ENCODE peak calls at places on chromosomes 6 and 20, in eight cellular contexts. Q is CD8-positive, alpha-beta memory T cell; J is gastrocnemius medialis; A is epithelial cell of esophagus; M is fibroblast of pulmonary artery; L is mucosa of descending colon; N is CD4-positive, CD25-positive, alpha-beta regulatory T cell; O is HL-60. E is an unnamed sample.
A peak's percentile ranks its signal among the peaks of the same experiment; 100 is the strongest.

GRCh38 chr6:141488466-141488865 is 644.3 kb upstream of the GJE1 start:
- DNase-seq in Q (no peak), J (no peak), A (peak; percentile 16), M (peak; percentile 39), L (no peak), N (no peak), O (peak; percentile 14), E (peak; percentile 59)

GRCh38 chr6:40825085-40825484 is 213.9 kb downstream of the UNC5CL start:
- DNase-seq in Q (no peak), J (no peak), A (no peak), M (no peak), L (no peak), N (no peak), O (no peak), E (no peak)

GRCh38 chr6:136362421-136363090 is 72.9 kb upstream of the BCLAF1 start:
- DNase-seq in Q (no peak), J (no peak), A (no peak), M (no peak), L (no peak), N (no peak), O (no peak), E (no peak)

GRCh38 chr6:90263653-90264052 is 33.0 kb downstream of the BACH2 start:
- DNase-seq in Q (no peak), J (no peak), A (no peak), M (no peak), L (no peak), N (peak; percentile 37), O (no peak), E (peak; percentile 67)

GRCh38 chr6:89145461-89145961 is 344 bp upstream of the PM20D2 start:
- DNase-seq in Q (no peak), J (no peak), A (peak; percentile 45), M (peak; percentile 22), L (peak; percentile 47), N (peak; percentile 68), O (peak; percentile 62), E (peak; percentile 41)

GRCh38 chr20:57698191-57698866 is 11.5 kb downstream of the PMEPA1 start:
- DNase-seq in Q (no peak), J (no peak), A (peak; percentile 99), M (peak; percentile 95), L (peak; percentile 66), N (peak; percentile 68), O (no peak), E (peak; percentile 97)

GRCh38 chr6:139308936-139309603 is 17.3 kb upstream of the TXLNB start:
- DNase-seq in Q (no peak), J (no peak), A (peak; percentile 27), M (peak; percentile 85), L (peak; percentile 40), N (no peak), O (no peak), E (peak; percentile 72)

GRCh38 chr20:4065405-4065841 is 50.1 kb upstream of the RNF24 start:
- DNase-seq in Q (no peak), J (no peak), A (no peak), M (peak; percentile 96), L (no peak), N (no peak), O (peak; percentile 85), E (peak; percentile 100)

GRCh38 chr6:33960345-33961313 is 156.8 kb upstream of the MLN start:
- DNase-seq in Q (no peak), J (no peak), A (peak; percentile 72), M (no peak), L (no peak), N (no peak), O (no peak), E (no peak)

GRCh38 chr20:34543457-34544056 is 15.0 kb upstream of the MAP1LC3A start:
- DNase-seq in Q (no peak), J (no peak), A (no peak), M (no peak), L (peak; percentile 40), N (no peak), O (no peak), E (no peak)

GRCh38 chr6:170177383-170178265 is 113.3 kb downstream of the DLL1 start:
- DNase-seq in Q (no peak), J (no peak), A (no peak), M (no peak), L (no peak), N (no peak), O (no peak), E (no peak)

GRCh38 chr6:39296745-39297640 is 17.2 kb downstream of the KCNK17 start:
- DNase-seq in Q (no peak), J (peak; percentile 53), A (no peak), M (peak; percentile 9), L (no peak), N (no peak), O (no peak), E (peak; percentile 47)

GRCh38 chr20:48621256-48622078 is 206.3 kb downstream of the PREX1 start:
- DNase-seq in Q (no peak), J (no peak), A (peak; percentile 69), M (no peak), L (peak; percentile 38), N (peak; percentile 26), O (no peak), E (no peak)

GRCh38 chr6:13089296-13089994 is 238.9 kb downstream of the TBC1D7 start:
- DNase-seq in Q (no peak), J (no peak), A (no peak), M (peak; percentile 65), L (no peak), N (no peak), O (no peak), E (peak; percentile 68)

GRCh38 chr6:139474145-139475108 is 100.0 kb upstream of the CITED2 start:
- DNase-seq in Q (no peak), J (peak; percentile 16), A (peak; percentile 8), M (peak; percentile 56), L (peak; percentile 38), N (no peak), O (peak; percentile 64), E (peak; percentile 43)

GRCh38 chr6:17045581-17046322 is 56.1 kb upstream of the STMND1 start:
- DNase-seq in Q (no peak), J (no peak), A (no peak), M (peak; percentile 48), L (peak; percentile 6), N (no peak), O (no peak), E (peak; percentile 52)

GRCh38 chr6:81769834-81770233 is 17.4 kb upstream of the TENT5A start:
- DNase-seq in Q (no peak), J (no peak), A (peak; percentile 88), M (no peak), L (no peak), N (no peak), O (no peak), E (peak; percentile 72)

GRCh38 chr6:439681-440167 is 48.2 kb downstream of the IRF4 start:
- DNase-seq in Q (no peak), J (no peak), A (no peak), M (no peak), L (no peak), N (no peak), O (no peak), E (peak; percentile 75)

GRCh38 chr6:37204014-37204751 is 34.2 kb downstream of the PIM1 start:
- DNase-seq in Q (no peak), J (peak; percentile 52), A (peak; percentile 54), M (peak; percentile 60), L (peak; percentile 84), N (no peak), O (no peak), E (peak; percentile 62)

GRCh38 chr6:5851261-5851757 is 155.4 kb downstream of the NRN1 start:
- DNase-seq in Q (peak; percentile 76), J (no peak), A (peak; percentile 43), M (peak; percentile 26), L (peak; percentile 78), N (peak; percentile 72), O (no peak), E (peak; percentile 54)

DNA sequence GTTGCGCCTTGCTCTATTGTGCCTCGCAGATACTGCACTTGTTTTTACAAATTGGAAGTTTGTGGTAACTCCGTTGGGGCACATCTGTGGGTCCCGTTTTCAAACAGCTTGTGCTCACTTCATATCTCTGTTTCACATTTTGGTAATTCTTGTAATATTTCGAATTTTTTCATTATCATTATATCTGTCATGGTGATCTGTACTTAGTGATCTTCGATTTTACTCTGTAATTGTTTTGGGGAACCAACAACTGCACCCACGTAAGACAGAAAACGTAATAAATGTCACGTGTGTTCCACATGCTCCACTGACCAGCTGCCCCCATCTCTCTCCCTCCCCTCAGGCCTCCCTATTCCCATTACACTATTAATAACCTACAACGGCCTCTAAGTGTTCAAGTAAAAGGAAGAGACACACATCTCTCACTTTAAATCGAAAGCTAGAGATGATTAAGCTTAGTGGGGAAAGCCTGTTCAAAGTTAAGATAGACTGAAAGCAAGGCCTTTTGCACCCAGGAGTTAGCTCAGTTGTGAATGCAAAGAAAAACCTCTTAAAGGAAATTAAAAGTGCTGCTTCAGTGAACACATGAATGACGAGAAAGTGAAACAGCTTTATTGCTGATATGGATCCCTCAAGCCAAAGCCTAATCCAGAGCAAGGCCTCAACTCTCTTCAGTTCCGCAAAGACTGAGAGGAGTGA is 26.9 kb downstream of the TTLL2 start:
- DNase-seq in Q (no peak), J (no peak), A (no peak), M (no peak), L (no peak), N (peak; percentile 6), O (no peak), E (no peak)
- H3K4me3 ChIP-seq in Q (peak overlapping the region; percentile 59), J (peak overlapping the region; percentile 52), A (no peak overlapping the region), M (no peak overlapping the region), L (no peak overlapping the region), N (peak overlapping the region; percentile 51), O (no peak overlapping the region), E (no peak overlapping the region)

DNA sequence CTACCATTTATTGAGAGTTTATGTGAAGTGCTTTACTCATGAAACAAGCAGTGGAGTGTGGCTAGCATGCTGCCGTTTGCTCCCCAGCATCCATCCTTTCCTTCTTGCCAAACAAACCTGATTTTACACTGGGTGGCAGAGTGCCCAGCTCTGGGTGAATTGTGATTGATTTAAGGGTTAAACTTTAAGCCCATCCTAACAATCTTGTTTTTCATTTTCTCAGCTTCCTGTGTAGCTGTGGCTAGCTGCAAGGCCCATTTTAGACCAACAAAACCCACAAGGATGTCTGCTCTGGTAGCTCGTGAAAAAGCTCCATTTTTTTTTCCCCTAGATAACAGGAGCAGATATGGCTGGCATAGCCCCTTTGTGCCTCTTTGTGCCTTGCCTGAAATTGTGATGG is 77.7 kb upstream of the KCNG1 start:
- DNase-seq in Q (no peak), J (no peak), A (no peak), M (no peak), L (peak; percentile 80), N (no peak), O (no peak), E (no peak)
- H3K4me3 ChIP-seq in Q (no peak overlapping the region), J (no peak overlapping the region), A (no peak overlapping the region), M (no peak overlapping the region), L (no peak overlapping the region), N (no peak overlapping the region), O (no peak overlapping the region), E (no peak overlapping the region)

DNA sequence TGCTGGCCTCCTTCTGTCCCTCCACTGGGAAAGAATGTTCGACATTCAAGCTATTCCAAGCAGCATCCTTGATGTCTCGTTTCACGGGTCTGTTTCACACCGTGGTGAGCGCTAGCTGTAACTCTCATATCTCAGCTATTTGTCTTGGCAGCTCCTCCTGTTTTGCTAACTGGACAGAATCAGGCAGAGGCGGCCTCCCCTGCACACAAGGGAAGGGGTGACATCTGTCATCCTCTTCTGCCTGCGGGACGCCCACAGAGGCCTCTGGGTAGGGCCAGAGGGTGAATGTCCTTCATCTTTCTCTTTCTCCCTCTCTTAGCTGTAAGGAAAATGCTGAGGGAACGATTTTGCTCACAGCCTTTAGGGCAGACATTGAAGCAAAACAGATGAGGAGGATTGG is 232.8 kb upstream of the GMDS start:
- DNase-seq in Q (no peak), J (no peak), A (peak; percentile 22), M (peak; percentile 49), L (no peak), N (no peak), O (no peak), E (peak; percentile 12)
- H3K4me3 ChIP-seq in Q (no peak overlapping the region), J (no peak overlapping the region), A (no peak overlapping the region), M (no peak overlapping the region), L (no peak overlapping the region), N (no peak overlapping the region), O (no peak overlapping the region), E (no peak overlapping the region)

GRCh38 chr20:20364016-20364746 is 3.7 kb upstream of the INSM1 start:
- DNase-seq in Q (no peak), J (no peak), A (no peak), M (no peak), L (peak; percentile 10), N (no peak), O (no peak), E (no peak)
- H3K4me3 ChIP-seq in Q (no peak overlapping the region), J (no peak overlapping the region), A (no peak overlapping the region), M (no peak overlapping the region), L (no peak overlapping the region), N (no peak overlapping the region), O (no peak overlapping the region), E (no peak overlapping the region)

E was measured in fibroblast of mammary gland.